ENCODE peak calls at places on chromosomes 13 and 19, in four cellular contexts. G is SK-N-SH, F is suprapubic skin, U is GM23338. C is an unnamed sample. For H3K4me1, the result is how much of the 10 kb centered on the place peaks cover.

GRCh38 chr19:2615782-2616181 is 86.7 kb downstream of the GNG7 start:
- DNase-seq in U (no peak), G (no peak), F (no peak), C (no peak)

GRCh38 chr19:50322931-50323781 is 6.0 kb downstream of the KCNC3 start:
- DNase-seq in G (no peak), U (no peak), F (no peak), C (peak)

GRCh38 chr13:99382428-99383133 is 75.4 kb upstream of the GPR183 start:
- DNase-seq in U (no peak), G (no peak), F (no peak), C (no peak)

GRCh38 chr13:76331948-76332712 is 554.1 kb downstream of the KCTD12 start:
- DNase-seq in F (no peak), G (no peak), U (no peak), C (no peak)

GRCh38 chr19:3456925-3457530 is 23.3 kb downstream of the SMIM24 start:
- DNase-seq in F (no peak), G (no peak), U (no peak), C (peak)

GRCh38 chr19:290539-291521 is at the start of gene PLPP2:
- DNase-seq in F (no peak), G (peak), U (peak), C (peak)

GRCh38 chr19:18233224-18233825 is 7.1 kb upstream of the PDE4C start:
- DNase-seq in F (no peak), G (peak), U (peak), C (peak)

GRCh38 chr19:55386515-55386947 is 799 bp downstream of the RPL28 start:
- DNase-seq in F (no peak), G (no peak), U (no peak), C (peak)

GRCh38 chr19:19461306-19461670 is 54.1 kb downstream of the TSSK6 start:
- DNase-seq in F (no peak), U (no peak), G (no peak), C (no peak)

GRCh38 chr13:30479154-30479553 is 13.4 kb upstream of the HMGB1 start:
- DNase-seq in F (no peak), U (no peak), G (no peak), C (no peak)

GRCh38 chr13:19181621-19182485 is at the start of gene TUBA3C:
- DNase-seq in F (peak), U (no peak), G (peak), C (no peak)

GRCh38 chr13:60584976-60585375 is 188.0 kb downstream of the TDRD3 start:
- DNase-seq in G (no peak), U (peak), F (no peak), C (no peak)

GRCh38 chr13:45809810-45810394 is 41.7 kb downstream of the SIAH3 start:
- DNase-seq in G (no peak), F (no peak), U (no peak), C (no peak)

GRCh38 chr19:17867087-17867486 is 4.7 kb upstream of the SLC5A5 start:
- DNase-seq in U (peak), F (no peak), G (peak), C (no peak)

GRCh38 chr19:8611391-8611883 is 922 bp upstream of the ADAMTS10 start:
- DNase-seq in U (peak), F (no peak), G (peak), C (no peak)

GRCh38 chr19:2476451-2477140 is 669 bp downstream of the GADD45B start:
- DNase-seq in F (no peak), G (peak), U (peak), C (peak)

GRCh38 chr19:44430956-44431355 is 17.3 kb downstream of the ZNF229 start:
- DNase-seq in U (no peak), G (no peak), F (no peak), C (no peak)

GRCh38 chr13:80399340-80400163 is 58.6 kb upstream of the SPRY2 start:
- DNase-seq in U (no peak), F (no peak), G (no peak), C (no peak)

GRCh38 chr13:85806553-85807175 is 7.4 kb upstream of the SLITRK6 start:
- DNase-seq in G (peak), F (no peak), U (peak), C (no peak)

GRCh38 chr13:49524740-49525501 is 29.2 kb downstream of the PHF11 start:
- DNase-seq in G (no peak), F (no peak), U (no peak), C (no peak)

GRCh38 chr19:41545547-41545946 is 30.4 kb upstream of the CEACAM21 start:
- DNase-seq in F (no peak), U (no peak), G (no peak), C (no peak)

GRCh38 chr19:1169921-1170885 is 3.9 kb downstream of the SBNO2 start:
- DNase-seq in G (peak), U (no peak), F (peak), C (peak)

GRCh38 chr13:96781141-96781540 is 213.1 kb downstream of the OXGR1 start:
- DNase-seq in U (no peak), G (no peak), F (no peak), C (no peak)

GRCh38 chr19:17289489-17289888 is 7.8 kb downstream of the ANKLE1 start:
- DNase-seq in F (no peak), U (peak), G (peak), C (peak)

GRCh38 chr13:48637601-48638000 is 16.1 kb upstream of the CYSLTR2 start:
- DNase-seq in U (no peak), G (no peak), F (no peak), C (no peak)

GRCh38 chr19:35719402-35720162 is 1.8 kb downstream of the KMT2B start:
- DNase-seq in U (no peak), G (no peak), F (no peak), C (no peak)

GRCh38 chr13:107138468-107138867 is 570.5 kb upstream of the ARGLU1 start:
- DNase-seq in F (no peak), U (peak), G (no peak), C (no peak)

GRCh38 chr19:313169-313987 is 22.2 kb upstream of the PLPP2 start:
- DNase-seq in G (no peak), U (no peak), F (no peak), C (peak)

GRCh38 chr13:79810671-79811070 is 329.7 kb downstream of the NDFIP2 start:
- DNase-seq in U (peak), G (no peak), F (no peak), C (no peak)

DNA sequence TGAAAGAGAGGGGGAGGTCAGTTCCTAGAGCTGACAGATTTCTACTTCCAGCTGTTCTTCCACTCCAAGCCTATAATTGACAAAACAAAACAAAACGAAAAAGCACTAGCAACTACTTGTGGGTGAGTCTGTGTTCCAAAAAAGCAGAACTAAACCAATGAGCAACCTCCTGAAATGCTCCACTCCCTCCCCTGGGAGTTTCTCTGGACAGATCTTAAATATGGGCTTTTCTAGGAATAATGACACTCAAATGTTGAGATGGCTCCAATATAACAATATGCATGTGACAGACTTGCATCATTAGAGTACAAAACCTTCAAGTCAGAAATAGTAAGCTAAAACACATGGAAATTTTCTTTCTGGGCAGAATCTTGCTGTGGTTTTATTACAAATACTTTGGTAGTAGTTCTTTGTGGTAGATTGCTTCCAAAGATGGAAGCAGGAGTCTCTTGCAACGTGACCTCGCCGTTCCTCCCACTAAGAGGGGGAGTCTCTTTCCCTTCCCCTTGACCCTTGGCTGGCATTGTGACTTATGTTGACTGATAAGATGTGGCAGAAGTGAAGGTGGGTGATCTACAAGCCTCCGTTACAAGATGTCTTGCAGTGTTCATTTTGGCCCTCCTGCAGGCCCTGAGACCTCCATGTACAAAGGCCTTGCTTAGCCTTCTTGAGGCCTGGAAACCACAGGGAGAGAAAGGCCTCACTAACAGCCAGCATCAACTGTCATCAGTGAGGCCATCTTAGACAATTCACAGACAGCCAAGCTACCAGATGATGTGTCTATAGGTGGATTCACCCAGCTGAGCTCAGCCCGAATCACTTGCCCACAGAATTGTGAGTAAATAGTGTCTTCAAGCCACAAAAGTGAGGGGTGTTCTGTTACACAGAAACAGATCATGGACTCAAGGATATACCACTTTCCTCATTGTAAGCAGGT is 173.1 kb upstream of the RFC3 start:
- DNase-seq in G (no peak), F (no peak), U (no peak), C (no peak)
- TF ChIP-seq POLR2AphosphoS5 in G (no peak), F (peak), U (no peak), C (no peak)

GRCh38 chr13:98276486-98276885 is 99.4 kb upstream of the RNF113B start:
- DNase-seq in U (no peak), F (no peak), G (no peak), C (no peak)
- H3K4me1 ChIP-seq in U (half or more), F (under half), G (under half), C (under half)

DNA sequence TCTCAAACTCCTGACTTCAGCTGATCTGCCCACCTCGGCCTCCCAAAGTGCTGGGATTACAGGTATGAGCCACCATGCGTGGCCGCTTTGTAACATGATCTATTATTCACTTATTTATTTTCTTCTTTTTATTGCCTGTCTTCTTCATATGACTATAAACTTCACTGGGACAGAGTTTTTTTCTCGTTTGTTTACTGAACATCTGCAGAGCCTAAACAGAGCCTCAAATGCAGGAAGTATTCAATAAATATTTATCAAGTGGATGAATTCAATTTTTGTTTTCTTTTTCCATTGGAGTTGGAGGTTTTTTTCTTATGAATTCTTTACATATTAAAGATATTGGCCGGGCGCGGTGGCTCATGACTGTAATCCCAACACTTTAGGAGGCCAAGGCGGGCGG is 54.7 kb downstream of the SKA3 start:
- DNase-seq in F (no peak), G (no peak), U (no peak), C (no peak)
- TF ChIP-seq POLR2AphosphoS5 in F (no peak), G (no peak), U (no peak), C (no peak)

DNA sequence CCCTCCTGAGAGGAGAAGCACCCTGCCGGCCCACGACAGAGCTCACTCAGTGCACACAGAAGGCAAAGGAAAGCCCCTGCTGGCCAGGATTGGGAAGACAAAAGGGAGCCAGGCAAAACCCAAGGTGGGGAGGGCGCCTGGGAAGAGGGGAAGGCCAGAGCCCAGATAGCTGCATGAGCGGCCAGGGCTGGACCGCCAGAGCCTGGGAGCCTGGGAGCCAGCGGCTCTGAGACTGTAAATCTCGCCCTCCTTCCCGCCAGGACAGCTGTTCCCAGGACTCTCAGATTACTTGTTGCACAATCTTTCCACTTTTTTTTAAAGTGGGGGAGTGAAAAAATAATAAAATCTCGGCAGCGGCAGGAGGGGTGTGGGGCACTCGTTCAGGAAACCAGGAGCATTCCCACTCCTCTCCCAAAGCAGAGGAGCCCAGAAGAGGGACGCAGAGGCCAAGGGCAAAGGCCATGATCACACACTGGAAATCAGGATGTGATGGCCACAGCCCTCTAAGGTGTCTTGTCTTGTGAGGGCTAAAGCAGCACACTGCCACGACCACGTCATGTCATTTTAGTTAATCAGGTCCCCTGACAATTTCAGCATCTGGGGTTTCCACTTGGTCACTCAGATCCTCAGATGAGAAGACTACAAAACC is 19.6 kb upstream of the EPHX3 start:
- DNase-seq in U (peak), F (peak), G (peak), C (peak)
- H3K4me1 ChIP-seq in U (under half), F (half or more), G (under half), C (under half)

DNA sequence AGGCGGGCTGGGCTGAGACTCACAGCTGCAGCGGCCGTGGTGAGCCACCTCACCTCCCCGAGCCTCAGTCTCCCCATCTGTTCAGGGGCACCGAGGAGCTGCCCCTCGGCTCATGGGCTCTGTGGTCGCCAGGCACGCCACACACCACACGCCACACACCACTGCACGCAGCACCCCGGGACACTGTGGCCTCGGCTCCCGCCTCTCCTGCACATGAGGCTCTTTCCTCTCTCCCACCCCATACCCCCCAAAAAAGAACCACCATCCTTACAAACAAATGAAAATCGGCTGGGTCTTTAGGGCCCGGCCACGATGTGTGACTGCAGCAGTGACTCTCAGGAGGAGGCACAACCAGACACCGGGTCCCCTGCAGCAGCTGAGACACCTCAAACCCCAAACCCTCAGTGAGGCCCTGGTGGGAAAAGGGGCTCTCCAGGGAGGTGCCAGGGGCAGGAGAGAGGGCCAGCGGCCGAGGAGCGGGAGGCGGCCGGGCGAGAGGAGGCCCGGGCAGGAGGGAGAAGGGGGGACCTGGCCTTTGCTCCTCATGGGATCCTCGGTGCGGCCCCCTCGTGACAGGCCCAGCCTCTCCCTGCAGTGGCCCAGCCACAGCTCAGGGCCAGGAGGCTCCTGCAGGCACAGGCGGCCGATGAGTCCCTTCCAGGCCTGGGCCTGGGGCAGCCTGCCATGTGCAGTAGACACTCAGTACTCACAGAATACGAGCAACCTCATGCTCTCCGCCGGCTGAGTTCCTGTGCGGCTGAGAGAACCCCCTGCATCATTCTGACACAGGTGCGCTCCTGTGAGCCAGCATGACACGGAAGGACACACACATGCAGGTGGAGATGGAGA is 66.3 kb downstream of the RASA3 start:
- DNase-seq in G (no peak), U (no peak), F (no peak), C (peak)
- TF ChIP-seq POLR2AphosphoS5 in G (no peak), U (no peak), F (no peak), C (no peak)

GRCh38 chr19:12778905-12779161 is 3.5 kb upstream of the HOOK2 start:
- DNase-seq in F (no peak), U (peak), G (no peak), C (no peak)
- H3K4me1 ChIP-seq in F (half or more), U (under half), G (under half), C (half or more)

GRCh38 chr13:93305886-93306285 is 79.3 kb downstream of the GPC6 start:
- DNase-seq in F (no peak), U (no peak), G (no peak), C (no peak)

GRCh38 chr13:93304868-93305613 is 78.4 kb downstream of the GPC6 start:
- DNase-seq in G (peak), U (peak), F (no peak), C (no peak)

GRCh38 chr13:93307651-93308050 is 81.0 kb downstream of the GPC6 start:
- DNase-seq in U (no peak), G (no peak), F (no peak), C (no peak)

GRCh38 chr13:93307166-93307565 is 80.6 kb downstream of the GPC6 start:
- DNase-seq in U (no peak), F (no peak), G (no peak), C (no peak)

GRCh38 chr13:93304134-93304533 is 77.5 kb downstream of the GPC6 start:
- DNase-seq in F (no peak), U (no peak), G (no peak), C (no peak)
- TF ChIP-seq POLR2AphosphoS5 in F (no peak), U (no peak), G (no peak), C (no peak)